ENCODE peak calls at places on chromosomes 4 and X, in seven cellular contexts. R, W, A, M, I, Z and P are unnamed samples.
A peak's percentile ranks its signal among the peaks of the same experiment; 100 is the strongest.

GRCh38 chr4:111979921-111980320 is 165.3 kb upstream of the FAM241A start:
- DNase-seq in R (no peak), W (no peak), A (no peak), M (no peak), I (no peak), Z (no peak), P (no peak)

GRCh38 chr4:113347245-113347644 is 297.8 kb downstream of the ANK2 start:
- DNase-seq in R (no peak), W (no peak), A (no peak), M (no peak), I (no peak), Z (no peak), P (no peak)

GRCh38 chr4:18042754-18043153 is 21.2 kb upstream of the LCORL start:
- DNase-seq in R (no peak), W (no peak), A (no peak), M (no peak), I (no peak), Z (no peak), P (no peak)

GRCh38 chrX:21586001-21586400 is 72.1 kb downstream of the KLHL34 start:
- DNase-seq in R (no peak), W (no peak), A (no peak), M (no peak), I (no peak), Z (no peak), P (no peak)

GRCh38 chrX:82412851-82413250 is 1095.2 kb upstream of the POU3F4 start:
- DNase-seq in R (no peak), W (no peak), A (no peak), M (no peak), I (no peak), Z (no peak), P (no peak)

GRCh38 chr4:161929966-161930365 is 233.8 kb downstream of the FSTL5 start:
- DNase-seq in R (no peak), W (no peak), A (no peak), M (no peak), I (no peak), Z (peak; percentile 24), P (peak; percentile 22)

GRCh38 chr4:6177587-6178197 is 22.7 kb downstream of the JAKMIP1 start:
- DNase-seq in R (no peak), W (no peak), A (no peak), M (peak; percentile 67), I (no peak), Z (no peak), P (no peak)

GRCh38 chr4:19213388-19213787 is 1038.3 kb upstream of the SLIT2 start:
- DNase-seq in R (no peak), W (no peak), A (no peak), M (no peak), I (no peak), Z (no peak), P (no peak)

GRCh38 chr4:107888237-107888636 is 43.1 kb upstream of the CYP2U1 start:
- DNase-seq in R (no peak), W (no peak), A (no peak), M (no peak), I (no peak), Z (no peak), P (no peak)

GRCh38 chr4:6225469-6225868 is 25.1 kb upstream of the JAKMIP1 start:
- DNase-seq in R (no peak), W (no peak), A (no peak), M (peak; percentile 55), I (peak; percentile 80), Z (no peak), P (no peak)

GRCh38 chrX:133698298-133698697 is 283.0 kb upstream of the GPC4 start:
- DNase-seq in R (no peak), W (no peak), A (no peak), M (no peak), I (peak; percentile 19), Z (no peak), P (no peak)

GRCh38 chr4:105715692-105716278 is 7.2 kb downstream of the GSTCD start:
- DNase-seq in R (no peak), W (no peak), A (no peak), M (no peak), I (peak; percentile 28), Z (no peak), P (no peak)

GRCh38 chr4:175927121-175927520 is 115.1 kb upstream of the GPM6A start:
- DNase-seq in R (no peak), W (no peak), A (no peak), M (no peak), I (no peak), Z (no peak), P (no peak)

GRCh38 chrX:143429021-143429570 is 88.2 kb downstream of the SPANXN3 start:
- DNase-seq in R (no peak), W (no peak), A (no peak), M (no peak), I (no peak), Z (no peak), P (no peak)

GRCh38 chr4:186554485-186554884 is 882 bp downstream of the MTNR1A start:
- DNase-seq in R (no peak), W (no peak), A (no peak), M (no peak), I (peak; percentile 46), Z (no peak), P (no peak)
- H3K4me3 ChIP-seq in R (peak overlapping the region; percentile 54), W (no peak overlapping the region), A (peak overlapping the region; percentile 44), M (no peak overlapping the region), I (peak overlapping the region; percentile 46), Z (no peak overlapping the region), P (peak overlapping the region; percentile 34)

GRCh38 chr4:172125438-172125837 is 312.2 kb downstream of the GALNTL6 start:
- DNase-seq in R (no peak), W (no peak), A (no peak), M (no peak), I (no peak), Z (no peak), P (no peak)
- H3K4me3 ChIP-seq in R (no peak overlapping the region), W (no peak overlapping the region), A (no peak overlapping the region), M (no peak overlapping the region), I (no peak overlapping the region), Z (no peak overlapping the region), P (no peak overlapping the region)

DNA sequence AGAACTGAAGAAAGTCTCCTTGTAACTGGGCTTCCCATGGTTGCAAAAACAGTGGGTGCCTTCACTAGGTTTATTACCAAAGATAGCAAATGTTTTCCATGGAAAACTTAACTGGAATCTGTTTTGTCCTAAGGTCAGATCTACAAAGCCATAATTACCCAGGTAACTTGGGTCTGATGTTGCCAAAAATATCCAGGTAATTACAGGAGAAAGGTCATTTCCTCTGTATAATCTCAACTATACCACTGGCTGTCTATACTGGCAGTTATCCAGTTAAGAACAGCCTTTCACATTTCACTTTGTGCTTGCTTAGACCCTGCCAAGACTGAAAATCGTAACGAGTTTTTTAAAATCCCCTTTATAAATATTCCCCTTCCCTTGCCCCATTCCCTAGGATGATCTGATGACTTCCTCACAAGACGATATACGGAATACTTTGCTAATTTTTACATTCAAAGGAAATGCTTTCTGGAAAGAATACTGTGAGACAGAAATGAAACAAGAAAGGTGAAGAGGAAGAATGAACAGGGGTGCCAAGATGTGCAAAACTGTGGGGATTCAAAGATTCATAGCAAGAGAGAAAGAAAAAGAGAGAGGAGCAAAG is 105.5 kb downstream of the MAML3 start:
- DNase-seq in R (no peak), W (no peak), A (no peak), M (no peak), I (no peak), Z (no peak), P (no peak)
- H3K4me3 ChIP-seq in R (peak overlapping the region; percentile 70), W (no peak overlapping the region), A (no peak overlapping the region), M (peak overlapping the region; percentile 55), I (no peak overlapping the region), Z (peak overlapping the region; percentile 29), P (peak overlapping the region; percentile 31)

GRCh38 chr4:11715753-11716521 is 287.2 kb upstream of the HS3ST1 start:
- DNase-seq in R (no peak), W (no peak), A (no peak), M (no peak), I (no peak), Z (no peak), P (no peak)
- H3K4me3 ChIP-seq in R (no peak overlapping the region), W (no peak overlapping the region), A (no peak overlapping the region), M (no peak overlapping the region), I (no peak overlapping the region), Z (no peak overlapping the region), P (no peak overlapping the region)

DNA sequence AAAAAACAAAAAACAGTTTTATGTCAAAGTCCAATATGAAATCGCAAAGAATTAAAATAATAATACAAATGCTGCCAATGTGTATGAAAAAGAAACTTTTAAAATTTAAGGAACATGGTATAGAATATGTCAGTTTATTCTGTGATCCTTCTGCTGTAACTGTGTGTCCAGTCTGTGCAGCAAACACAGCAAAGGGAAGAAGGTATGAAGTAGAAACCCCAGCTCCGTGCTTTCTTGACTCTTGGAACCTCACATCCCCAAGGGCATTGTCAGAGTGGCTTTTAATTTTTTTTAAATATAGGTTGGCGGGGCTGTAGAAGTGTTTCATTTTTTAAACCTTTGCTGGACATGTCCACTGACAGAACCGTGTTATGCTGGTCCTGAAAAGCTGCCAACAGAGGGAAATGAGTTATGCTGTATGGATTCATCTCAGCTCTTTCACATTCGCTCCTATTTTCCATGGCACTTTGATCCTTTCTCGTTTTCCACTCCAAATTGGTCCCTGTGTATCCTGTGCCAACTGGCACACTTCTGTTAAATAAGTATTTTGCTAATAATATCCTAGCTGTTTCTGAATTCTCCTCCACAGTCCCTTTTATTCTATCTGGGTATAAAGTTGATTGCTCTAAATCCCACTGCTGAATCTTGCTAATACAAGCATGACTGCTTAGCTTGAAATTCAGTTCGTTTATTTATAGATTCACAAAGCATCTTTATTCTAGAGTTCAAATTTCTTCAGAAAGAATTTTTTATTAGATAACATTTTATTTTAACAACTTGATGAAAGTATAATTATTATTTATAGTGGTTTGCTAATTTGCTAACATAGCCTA is 127.0 kb upstream of the DDIT4L start:
- DNase-seq in R (no peak), W (no peak), A (no peak), M (no peak), I (no peak), Z (no peak), P (no peak)
- H3K4me3 ChIP-seq in R (peak overlapping the region; percentile 64), W (no peak overlapping the region), A (no peak overlapping the region), M (no peak overlapping the region), I (no peak overlapping the region), Z (no peak overlapping the region), P (no peak overlapping the region)

GRCh38 chrX:124504106-124504983 is 158.0 kb downstream of the SH2D1A start:
- DNase-seq in R (no peak), W (no peak), A (no peak), M (no peak), I (no peak), Z (no peak), P (no peak)
- H3K4me3 ChIP-seq in R (no peak overlapping the region), W (no peak overlapping the region), A (no peak overlapping the region), M (no peak overlapping the region), I (no peak overlapping the region), Z (no peak overlapping the region), P (no peak overlapping the region)